ENCODE peak calls at places on chromosomes 6 and 20, in four cellular contexts. T is activated T-helper 1 cell treated with anti-CD3 and anti-CD28 coated beads, Interleukin-2, amount 50 U/mL, for 16 hours; L is D341Med; F is SHP77 treated with DMSO at 0.1 percent for 48 hours. Z is an unnamed sample.
A peak's percentile ranks its signal among the peaks of the same experiment; 100 is the strongest.

GRCh38 chr6:132227937-132228336 is 173.3 kb downstream of the MOXD1 start:
- DNase-seq in T (no peak), L (no peak), F (no peak), Z (no peak)

GRCh38 chr6:170174124-170174770 is 116.6 kb downstream of the DLL1 start:
- DNase-seq in T (no peak), L (peak; percentile 22), F (no peak), Z (no peak)

GRCh38 chr20:60010689-60011417 is 52.6 kb downstream of the CDH26 start:
- DNase-seq in T (no peak), L (no peak), F (no peak), Z (no peak)

GRCh38 chr6:121042766-121043165 is 291.5 kb downstream of the TBC1D32 start:
- DNase-seq in T (no peak), L (no peak), F (no peak), Z (no peak)

GRCh38 chr6:132763269-132763668 is 5.6 kb upstream of the VNN2 start:
- DNase-seq in T (peak; percentile 6), L (no peak), F (no peak), Z (no peak)

GRCh38 chr20:17137692-17138091 is 89.1 kb upstream of the PCSK2 start:
- DNase-seq in T (no peak), L (no peak), F (no peak), Z (no peak)

GRCh38 chr6:13554929-13555333 is 19.5 kb upstream of the SIRT5 start:
- DNase-seq in T (no peak), L (no peak), F (peak; percentile 48), Z (no peak)

GRCh38 chr6:130843575-130844320 is 16.5 kb downstream of the SMLR1 start:
- DNase-seq in T (no peak), L (peak; percentile 49), F (no peak), Z (no peak)